ENCODE peak calls at places on chromosome 9, in five cellular contexts. L is hepatocyte, J is MM.1S, V is PC-3, K is GM23248. H is an unnamed sample.

GRCh38 chr9:7387844-7388243 is 411.7 kb downstream of the DMAC1 start:
- DNase-seq in K (no peak), J (no peak), L (peak), V (no peak), H (no peak)

GRCh38 chr9:108386859-108387384 is 468.9 kb downstream of the ACTL7B start:
- DNase-seq in K (peak), V (peak), J (no peak), L (no peak), H (no peak)

GRCh38 chr9:99401826-99402225 is 179.7 kb downstream of the SEC61B start:
- DNase-seq in K (no peak), J (no peak), V (no peak), L (no peak), H (no peak)

GRCh38 chr9:136700959-136701664 is 11.3 kb upstream of the DIPK1B start:
- DNase-seq in L (no peak), J (peak), V (no peak), K (no peak), H (no peak)

GRCh38 chr9:105330201-105330600 is 85.8 kb downstream of the SLC44A1 start:
- DNase-seq in V (peak), K (peak), J (no peak), L (no peak), H (no peak)

GRCh38 chr9:89623925-89624420 is 19.2 kb downstream of the GADD45G start:
- DNase-seq in V (no peak), K (no peak), J (no peak), L (no peak), H (no peak)

GRCh38 chr9:127714916-127715442 is 484 bp downstream of the PTRH1 start:
- DNase-seq in J (peak), K (peak), L (peak), V (no peak), H (peak)

GRCh38 chr9:36486933-36487481 is 85.7 kb upstream of the MELK start:
- DNase-seq in K (peak), L (peak), V (no peak), J (peak), H (peak)

GRCh38 chr9:89705651-89706050 is 100.8 kb downstream of the GADD45G start:
- DNase-seq in J (no peak), L (no peak), V (no peak), K (no peak), H (no peak)

GRCh38 chr9:116163293-116164055 is 9.9 kb downstream of the PAPPA start:
- DNase-seq in L (no peak), K (peak), J (peak), V (peak), H (peak)

GRCh38 chr9:105441761-105442160 is 6.1 kb upstream of the FSD1L start:
- DNase-seq in V (no peak), K (no peak), L (no peak), J (no peak), H (no peak)

GRCh38 chr9:91949946-91950664 is at the start of gene ROR2:
- DNase-seq in K (peak), J (peak), L (peak), V (peak), H (peak)

GRCh38 chr9:4293293-4293931 is 6.5 kb downstream of the GLIS3 start:
- DNase-seq in K (peak), V (peak), J (no peak), L (peak), H (peak)

GRCh38 chr9:33164138-33164809 is 2.9 kb downstream of the B4GALT1 start:
- DNase-seq in L (no peak), K (peak), J (no peak), V (no peak), H (no peak)

GRCh38 chr9:81522721-81523551 is 166.4 kb downstream of the TLE1 start:
- DNase-seq in V (peak), J (peak), K (peak), L (peak), H (peak)

GRCh38 chr9:36208521-36209253 is 18.0 kb downstream of the CLTA start:
- DNase-seq in J (no peak), K (peak), L (no peak), V (no peak), H (no peak)

GRCh38 chr9:34809504-34810186 is 99.7 kb upstream of the CCL21 start:
- DNase-seq in V (no peak), L (peak), J (no peak), K (peak), H (peak)

GRCh38 chr9:1100945-1101344 is 50.8 kb downstream of the DMRT2 start:
- DNase-seq in V (peak), K (peak), J (peak), L (no peak), H (no peak)

GRCh38 chr9:68964102-68964541 is 49.8 kb downstream of the PRKACG start:
- DNase-seq in L (no peak), J (no peak), K (no peak), V (peak), H (no peak)

GRCh38 chr9:3708751-3709150 is 182.9 kb upstream of the RFX3 start:
- DNase-seq in K (peak), J (no peak), V (peak), L (no peak), H (no peak)

GRCh38 chr9:93052791-93053540 is 5.5 kb upstream of the SUSD3 start:
- DNase-seq in L (no peak), V (no peak), K (no peak), J (no peak), H (peak)

GRCh38 chr9:121499427-121500164 is at the start of gene GGTA1:
- DNase-seq in J (peak), L (peak), V (peak), K (peak), H (peak)

GRCh38 chr9:89792189-89793123 is 187.6 kb downstream of the GADD45G start:
- DNase-seq in K (no peak), L (no peak), J (no peak), V (no peak), H (no peak)

GRCh38 chr9:19926774-19927173 is 137.9 kb upstream of the SLC24A2 start:
- DNase-seq in J (no peak), L (no peak), K (no peak), V (no peak), H (no peak)

GRCh38 chr9:33638516-33638915 is 114.5 kb downstream of the ANKRD18B start:
- DNase-seq in L (no peak), J (peak), V (no peak), K (no peak), H (no peak)

GRCh38 chr9:123353984-123354591 is 1.9 kb upstream of the CRB2 start:
- DNase-seq in L (peak), V (peak), J (peak), K (peak), H (peak)

GRCh38 chr9:121073038-121073437 is 1.7 kb upstream of the CNTRL start:
- DNase-seq in V (peak), K (peak), J (no peak), L (peak), H (no peak)

GRCh38 chr9:68746564-68746963 is 41.5 kb downstream of the PIP5K1B start:
- DNase-seq in V (no peak), J (no peak), K (no peak), L (no peak), H (no peak)

GRCh38 chr9:137449931-137450537 is 8.9 kb upstream of the ENTPD8 start:
- DNase-seq in K (no peak), J (no peak), V (no peak), L (no peak), H (no peak)

GRCh38 chr9:89418882-89419641 is 78.9 kb downstream of the SEMA4D start:
- DNase-seq in J (peak), K (no peak), V (no peak), L (no peak), H (no peak)

GRCh38 chr9:76459691-76460635 is 981 bp downstream of the GCNT1 start:
- DNase-seq in L (peak), K (peak), V (peak), J (peak), H (peak)
- TF ChIP-seq EZH2phosphoT487 in L (no peak), K (no peak), V (no peak), J (no peak), H (no peak)

DNA sequence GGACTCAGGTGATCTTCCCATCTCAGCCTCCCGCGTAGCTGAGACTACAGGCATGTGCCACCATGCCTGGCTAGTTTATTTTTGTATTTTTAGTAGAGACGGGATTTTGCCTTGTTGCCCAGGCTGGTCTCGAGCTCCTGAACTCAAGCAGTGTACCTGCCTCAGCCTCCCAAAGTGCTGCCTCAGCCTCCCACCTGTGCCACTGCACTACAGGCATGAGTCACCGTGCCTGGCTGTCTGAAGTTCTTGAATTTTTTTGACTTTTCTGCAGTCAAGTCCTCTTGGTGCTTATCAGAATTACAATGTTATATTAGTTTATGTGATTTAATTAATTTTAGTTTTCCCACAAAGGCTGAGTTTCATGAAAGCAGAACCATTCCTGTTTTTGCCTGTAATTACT is 9.8 kb downstream of the SPIN1 start:
- DNase-seq in V (no peak), L (no peak), J (no peak), K (no peak), H (no peak)
- H3K27ac ChIP-seq in V (no peak), L (no peak), J (no peak), K (no peak), H (no peak)

GRCh38 chr9:16321461-16322119 is 548.9 kb downstream of the BNC2 start:
- DNase-seq in J (no peak), L (no peak), K (peak), V (peak), H (peak)
- TF ChIP-seq EZH2phosphoT487 in J (no peak), L (no peak), K (no peak), V (no peak), H (no peak)

GRCh38 chr9:110142253-110142652 is 65.7 kb downstream of the C9orf152 start:
- DNase-seq in L (no peak), V (no peak), J (no peak), K (no peak), H (no peak)

GRCh38 chr9:110143969-110144545 is 63.9 kb downstream of the C9orf152 start:
- DNase-seq in K (no peak), J (peak), V (no peak), L (no peak), H (no peak)

GRCh38 chr9:110140276-110140675 is 67.7 kb downstream of the C9orf152 start:
- DNase-seq in L (no peak), V (peak), J (no peak), K (no peak), H (no peak)

GRCh38 chr9:110141118-110141797 is 66.7 kb downstream of the C9orf152 start:
- DNase-seq in V (peak), J (no peak), K (peak), L (no peak), H (no peak)

DNA sequence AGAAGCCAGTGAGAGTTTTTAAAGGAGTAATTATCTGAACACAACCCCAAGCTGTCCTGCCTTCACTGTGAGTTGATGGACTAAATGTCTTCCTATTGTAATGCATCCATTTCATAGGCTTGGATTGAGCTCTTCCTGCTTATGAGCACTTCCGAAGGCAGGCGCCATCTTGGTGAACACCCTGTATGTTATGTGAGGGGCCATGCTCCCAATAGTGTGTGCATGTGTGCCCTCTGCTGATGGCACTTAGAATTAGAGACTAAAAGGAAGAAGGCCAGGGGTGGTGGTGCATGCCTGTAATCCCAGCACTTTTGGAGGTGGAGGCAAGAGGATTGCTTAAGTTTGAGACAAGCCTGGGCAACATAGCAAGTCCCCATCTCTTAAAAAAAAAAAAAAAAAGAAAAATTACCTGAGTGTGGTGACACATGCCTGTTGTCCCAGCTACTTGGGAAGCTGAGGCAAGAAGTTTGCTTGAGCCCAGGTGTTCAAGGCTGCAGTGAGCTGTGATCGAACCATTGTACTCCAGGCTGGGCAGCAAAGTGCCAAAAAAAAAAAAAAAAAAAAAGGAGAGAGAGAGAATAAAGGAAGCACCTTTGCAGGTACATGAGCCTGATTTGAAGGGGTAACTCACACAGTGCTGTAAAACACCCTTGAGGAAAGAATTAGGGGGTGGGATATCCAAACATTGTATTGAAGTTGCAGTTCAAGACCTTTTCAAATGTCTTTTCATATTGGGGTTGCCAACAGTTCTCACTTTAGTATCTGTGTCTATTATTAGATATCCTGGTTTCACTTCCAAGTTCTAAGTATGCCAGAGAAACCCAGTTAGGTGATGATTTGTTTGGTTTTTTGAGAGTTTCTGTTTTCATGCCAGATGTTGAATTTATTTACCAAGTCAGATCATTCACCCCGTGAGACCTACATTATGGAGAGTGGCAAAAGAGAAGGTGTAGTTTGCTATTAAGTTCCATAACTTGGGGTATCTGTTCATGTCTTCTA is 64.8 kb downstream of the C9orf152 start:
- DNase-seq in J (peak), L (no peak), V (peak), K (no peak), H (peak)
- H3K27ac ChIP-seq in J (peak), L (no peak), V (no peak), K (peak), H (no peak)

DNA sequence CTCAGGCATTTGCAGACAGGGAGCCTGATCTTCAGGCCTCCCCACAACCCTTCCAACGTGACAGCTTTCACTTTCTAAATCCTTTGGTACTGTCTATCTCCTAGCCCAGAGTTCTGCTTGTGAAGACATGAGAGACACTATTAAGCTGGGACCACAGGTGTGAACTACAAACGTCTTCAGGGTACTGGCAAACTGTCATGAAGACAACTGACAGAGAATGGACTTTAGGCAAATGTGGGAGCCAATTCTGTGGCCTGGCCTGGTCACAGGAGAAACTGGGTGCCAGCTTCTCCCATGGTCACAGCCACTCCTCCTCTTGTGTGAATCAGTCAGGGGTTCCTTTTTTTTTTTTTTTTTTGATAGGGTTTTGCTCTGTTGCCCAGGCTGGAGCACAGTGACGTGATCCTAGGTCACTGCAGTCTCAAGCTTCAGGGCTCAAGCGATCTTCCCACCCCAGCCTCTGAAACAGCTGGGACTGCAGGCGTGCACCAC is 10.4 kb downstream of the TRIM14 start:
- DNase-seq in V (no peak), K (no peak), L (no peak), J (peak), H (no peak)
- TF ChIP-seq EZH2phosphoT487 in V (no peak), K (no peak), L (no peak), J (no peak), H (no peak)

DNA sequence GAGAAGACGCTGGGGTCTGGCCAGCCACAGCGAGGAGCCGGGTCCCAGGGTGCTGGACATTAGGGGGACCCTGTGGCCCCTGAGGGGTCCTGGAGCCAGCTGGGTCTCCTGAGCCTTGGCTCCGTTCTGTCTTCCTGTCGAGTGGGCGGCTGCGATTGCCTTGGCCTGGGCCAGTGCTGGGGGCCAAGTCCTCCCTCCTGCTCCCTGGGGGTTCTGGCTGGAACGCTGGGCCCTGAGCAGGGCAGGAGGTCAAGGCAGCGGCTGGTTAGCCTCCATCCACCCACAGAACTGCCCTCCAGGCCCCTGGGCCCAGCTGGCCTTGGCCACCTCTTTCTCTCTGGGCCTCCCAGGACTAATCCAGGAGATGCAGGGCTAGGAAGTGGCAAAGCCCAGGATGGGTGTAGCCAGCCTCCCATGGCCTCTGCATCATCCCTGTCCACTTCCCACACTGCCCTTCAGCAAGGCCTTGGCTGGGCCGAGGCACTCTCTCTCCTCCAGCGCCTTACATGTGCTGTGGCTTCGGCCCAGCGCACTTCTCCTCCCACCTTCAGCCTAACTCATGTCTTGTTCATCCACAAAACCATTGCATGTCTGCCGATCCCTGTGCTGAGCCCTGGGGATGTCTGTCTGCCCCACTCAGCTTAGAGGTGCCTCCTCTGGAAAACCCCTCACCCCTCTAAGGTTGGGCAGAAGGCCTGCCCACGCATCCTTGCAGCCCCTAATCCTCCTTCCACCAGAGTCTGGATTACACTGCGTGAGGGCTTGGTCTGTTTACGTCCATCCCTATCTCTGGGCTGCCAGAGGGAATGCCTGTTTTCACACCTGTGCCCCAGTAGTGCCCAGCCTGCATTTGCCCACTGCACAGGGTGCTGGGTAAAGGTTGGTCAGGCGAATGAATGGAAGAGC is 5.0 kb downstream of the LAMC3 start:
- DNase-seq in L (no peak), J (no peak), K (peak), V (no peak), H (no peak)
- H3K27ac ChIP-seq in L (peak), J (no peak), K (no peak), V (no peak), H (no peak)